ENCODE peak calls at places on chromosomes 12 and 14, in eight cellular contexts. One of them, this sample, is unnamed.

GRCh38 chr12:47111854-47112253 is 32.1 kb upstream of the AMIGO2 start:
- DNase-seq in C1 segment of cervical spinal cord: no peak
- DNase-seq in Kasumi-1: no peak
- DNase-seq in transverse colon: no peak
- DNase-seq in fibroblast of lung: no peak
- DNase-seq in HuH-7: no peak
- DNase-seq in CD4-positive, alpha-beta T cell: no peak
- DNase-seq in NCI-H2029: no peak
- DNase-seq in this sample: no peak

GRCh38 chr14:61498303-61498702 is 176.9 kb downstream of the PRKCH start:
- DNase-seq in C1 segment of cervical spinal cord: no peak
- DNase-seq in Kasumi-1: no peak
- DNase-seq in transverse colon: no peak
- DNase-seq in fibroblast of lung: no peak
- DNase-seq in HuH-7: no peak
- DNase-seq in CD4-positive, alpha-beta T cell: no peak
- DNase-seq in NCI-H2029: peak
- DNase-seq in this sample: no peak

GRCh38 chr14:53432378-53432802 is 279.3 kb upstream of the DDHD1 start:
- DNase-seq in C1 segment of cervical spinal cord: no peak
- DNase-seq in Kasumi-1: peak
- DNase-seq in transverse colon: no peak
- DNase-seq in fibroblast of lung: peak
- DNase-seq in HuH-7: peak
- DNase-seq in CD4-positive, alpha-beta T cell: no peak
- DNase-seq in NCI-H2029: no peak
- DNase-seq in this sample: no peak

GRCh38 chr12:65668981-65669695 is 155.1 kb upstream of the HMGA2 start:
- DNase-seq in C1 segment of cervical spinal cord: no peak
- DNase-seq in Kasumi-1: no peak
- DNase-seq in transverse colon: no peak
- DNase-seq in fibroblast of lung: peak
- DNase-seq in HuH-7: no peak
- DNase-seq in CD4-positive, alpha-beta T cell: no peak
- DNase-seq in NCI-H2029: no peak
- DNase-seq in this sample: no peak

GRCh38 chr12:2348477-2348852 is 295.7 kb downstream of the CACNA1C start:
- DNase-seq in C1 segment of cervical spinal cord: no peak
- DNase-seq in Kasumi-1: no peak
- DNase-seq in transverse colon: no peak
- DNase-seq in fibroblast of lung: no peak
- DNase-seq in HuH-7: no peak
- DNase-seq in CD4-positive, alpha-beta T cell: no peak
- DNase-seq in NCI-H2029: no peak
- DNase-seq in this sample: no peak

GRCh38 chr12:14993537-14994266 is 20.9 kb downstream of the PDE6H start:
- DNase-seq in C1 segment of cervical spinal cord: no peak
- DNase-seq in Kasumi-1: no peak
- DNase-seq in transverse colon: no peak
- DNase-seq in fibroblast of lung: peak
- DNase-seq in HuH-7: no peak
- DNase-seq in CD4-positive, alpha-beta T cell: no peak
- DNase-seq in NCI-H2029: no peak
- DNase-seq in this sample: no peak

GRCh38 chr14:77183896-77184295 is 2.3 kb downstream of the TMEM63C start:
- DNase-seq in C1 segment of cervical spinal cord: no peak
- DNase-seq in Kasumi-1: no peak
- DNase-seq in transverse colon: no peak
- DNase-seq in fibroblast of lung: no peak
- DNase-seq in HuH-7: no peak
- DNase-seq in CD4-positive, alpha-beta T cell: no peak
- DNase-seq in NCI-H2029: no peak
- DNase-seq in this sample: no peak

GRCh38 chr14:98323850-98324249 is 948.1 kb downstream of the BCL11B start:
- DNase-seq in C1 segment of cervical spinal cord: no peak
- DNase-seq in Kasumi-1: no peak
- DNase-seq in transverse colon: no peak
- DNase-seq in fibroblast of lung: no peak
- DNase-seq in HuH-7: no peak
- DNase-seq in CD4-positive, alpha-beta T cell: no peak
- DNase-seq in NCI-H2029: no peak
- DNase-seq in this sample: no peak

GRCh38 chr14:35932659-35933159 is 106.6 kb downstream of the BRMS1L start:
- DNase-seq in C1 segment of cervical spinal cord: no peak
- DNase-seq in Kasumi-1: no peak
- DNase-seq in transverse colon: peak
- DNase-seq in fibroblast of lung: no peak
- DNase-seq in HuH-7: no peak
- DNase-seq in CD4-positive, alpha-beta T cell: no peak
- DNase-seq in NCI-H2029: peak
- DNase-seq in this sample: no peak

GRCh38 chr12:93318720-93319522 is 58.8 kb upstream of the NUDT4 start:
- DNase-seq in C1 segment of cervical spinal cord: no peak
- DNase-seq in Kasumi-1: no peak
- DNase-seq in transverse colon: no peak
- DNase-seq in fibroblast of lung: peak
- DNase-seq in HuH-7: no peak
- DNase-seq in CD4-positive, alpha-beta T cell: no peak
- DNase-seq in NCI-H2029: peak
- DNase-seq in this sample: no peak

GRCh38 chr14:64249363-64249762 is 44.8 kb downstream of the ESR2 start:
- DNase-seq in C1 segment of cervical spinal cord: no peak
- DNase-seq in Kasumi-1: no peak
- DNase-seq in transverse colon: no peak
- DNase-seq in fibroblast of lung: no peak
- DNase-seq in HuH-7: no peak
- DNase-seq in CD4-positive, alpha-beta T cell: no peak
- DNase-seq in NCI-H2029: no peak
- DNase-seq in this sample: no peak

GRCh38 chr12:107635139-107635538 is 50.5 kb upstream of the PWP1 start:
- DNase-seq in C1 segment of cervical spinal cord: no peak
- DNase-seq in Kasumi-1: no peak
- DNase-seq in transverse colon: no peak
- DNase-seq in fibroblast of lung: no peak
- DNase-seq in HuH-7: no peak
- DNase-seq in CD4-positive, alpha-beta T cell: no peak
- DNase-seq in NCI-H2029: no peak
- DNase-seq in this sample: no peak

GRCh38 chr14:26856832-26857508 is 259.1 kb upstream of the NOVA1 start:
- DNase-seq in C1 segment of cervical spinal cord: no peak
- DNase-seq in Kasumi-1: no peak
- DNase-seq in transverse colon: no peak
- DNase-seq in fibroblast of lung: no peak
- DNase-seq in HuH-7: no peak
- DNase-seq in CD4-positive, alpha-beta T cell: no peak
- DNase-seq in NCI-H2029: no peak
- DNase-seq in this sample: no peak

GRCh38 chr12:93135286-93136239 is 206.5 kb upstream of the EEA1 start:
- DNase-seq in C1 segment of cervical spinal cord: no peak
- DNase-seq in Kasumi-1: peak
- DNase-seq in transverse colon: no peak
- DNase-seq in fibroblast of lung: peak
- DNase-seq in HuH-7: peak
- DNase-seq in CD4-positive, alpha-beta T cell: no peak
- DNase-seq in NCI-H2029: peak
- DNase-seq in this sample: no peak

GRCh38 chr12:132766380-132767085 is 4.9 kb upstream of the ANKLE2 start:
- DNase-seq in C1 segment of cervical spinal cord: no peak
- DNase-seq in Kasumi-1: peak
- DNase-seq in transverse colon: peak
- DNase-seq in fibroblast of lung: peak
- DNase-seq in HuH-7: no peak
- DNase-seq in CD4-positive, alpha-beta T cell: no peak
- DNase-seq in NCI-H2029: peak
- DNase-seq in this sample: peak

GRCh38 chr14:75587388-75587787 is 9.0 kb downstream of the FLVCR2 start:
- DNase-seq in C1 segment of cervical spinal cord: no peak
- DNase-seq in Kasumi-1: no peak
- DNase-seq in transverse colon: no peak
- DNase-seq in fibroblast of lung: no peak
- DNase-seq in HuH-7: no peak
- DNase-seq in CD4-positive, alpha-beta T cell: no peak
- DNase-seq in NCI-H2029: no peak
- DNase-seq in this sample: no peak

GRCh38 chr14:64950889-64951288 is 8.3 kb upstream of the GPX2 start:
- DNase-seq in C1 segment of cervical spinal cord: no peak
- DNase-seq in Kasumi-1: no peak
- DNase-seq in transverse colon: no peak
- DNase-seq in fibroblast of lung: no peak
- DNase-seq in HuH-7: no peak
- DNase-seq in CD4-positive, alpha-beta T cell: no peak
- DNase-seq in NCI-H2029: no peak
- DNase-seq in this sample: peak

GRCh38 chr14:67622675-67623074 is 3.0 kb downstream of the ARG2 start:
- DNase-seq in C1 segment of cervical spinal cord: no peak
- DNase-seq in Kasumi-1: peak
- DNase-seq in transverse colon: no peak
- DNase-seq in fibroblast of lung: peak
- DNase-seq in HuH-7: peak
- DNase-seq in CD4-positive, alpha-beta T cell: no peak
- DNase-seq in NCI-H2029: peak
- DNase-seq in this sample: no peak

GRCh38 chr14:105010891-105011291 is 10.0 kb downstream of the CDCA4 start:
- DNase-seq in C1 segment of cervical spinal cord: no peak
- DNase-seq in Kasumi-1: no peak
- DNase-seq in transverse colon: peak
- DNase-seq in fibroblast of lung: no peak
- DNase-seq in HuH-7: no peak
- DNase-seq in CD4-positive, alpha-beta T cell: no peak
- DNase-seq in NCI-H2029: no peak
- DNase-seq in this sample: no peak

GRCh38 chr12:2841056-2841455 is 6.2 kb upstream of the NRIP2 start:
- DNase-seq in C1 segment of cervical spinal cord: no peak
- DNase-seq in Kasumi-1: no peak
- DNase-seq in transverse colon: no peak
- DNase-seq in fibroblast of lung: no peak
- DNase-seq in HuH-7: no peak
- DNase-seq in CD4-positive, alpha-beta T cell: no peak
- DNase-seq in NCI-H2029: no peak
- DNase-seq in this sample: no peak

GRCh38 chr14:87405563-87405962 is 587.4 kb downstream of the GALC start:
- DNase-seq in C1 segment of cervical spinal cord: no peak
- DNase-seq in Kasumi-1: no peak
- DNase-seq in transverse colon: no peak
- DNase-seq in fibroblast of lung: no peak
- DNase-seq in HuH-7: no peak
- DNase-seq in CD4-positive, alpha-beta T cell: no peak
- DNase-seq in NCI-H2029: no peak
- DNase-seq in this sample: no peak

GRCh38 chr14:77406718-77407117 is 16.6 kb downstream of the NOXRED1 start:
- DNase-seq in C1 segment of cervical spinal cord: no peak
- DNase-seq in Kasumi-1: peak
- DNase-seq in transverse colon: no peak
- DNase-seq in fibroblast of lung: peak
- DNase-seq in HuH-7: no peak
- DNase-seq in CD4-positive, alpha-beta T cell: no peak
- DNase-seq in NCI-H2029: no peak
- DNase-seq in this sample: no peak

GRCh38 chr14:30610719-30611388 is 11.3 kb upstream of the SCFD1 start:
- DNase-seq in C1 segment of cervical spinal cord: no peak
- DNase-seq in Kasumi-1: peak
- DNase-seq in transverse colon: peak
- DNase-seq in fibroblast of lung: peak
- DNase-seq in HuH-7: peak
- DNase-seq in CD4-positive, alpha-beta T cell: no peak
- DNase-seq in NCI-H2029: peak
- DNase-seq in this sample: no peak

GRCh38 chr14:70013269-70013873 is 134.2 kb downstream of the SMOC1 start:
- DNase-seq in C1 segment of cervical spinal cord: no peak
- DNase-seq in Kasumi-1: peak
- DNase-seq in transverse colon: peak
- DNase-seq in fibroblast of lung: no peak
- DNase-seq in HuH-7: peak
- DNase-seq in CD4-positive, alpha-beta T cell: no peak
- DNase-seq in NCI-H2029: no peak
- DNase-seq in this sample: no peak

GRCh38 chr14:23300687-23301223 is 1.9 kb downstream of the PPP1R3E start:
- DNase-seq in C1 segment of cervical spinal cord: no peak
- DNase-seq in Kasumi-1: no peak
- DNase-seq in transverse colon: peak
- DNase-seq in fibroblast of lung: no peak
- DNase-seq in HuH-7: peak
- DNase-seq in CD4-positive, alpha-beta T cell: no peak
- DNase-seq in NCI-H2029: peak
- DNase-seq in this sample: no peak

GRCh38 chr14:43406936-43407335 is 1100.1 kb downstream of the FSCB start:
- DNase-seq in C1 segment of cervical spinal cord: no peak
- DNase-seq in Kasumi-1: no peak
- DNase-seq in transverse colon: no peak
- DNase-seq in fibroblast of lung: peak
- DNase-seq in HuH-7: no peak
- DNase-seq in CD4-positive, alpha-beta T cell: no peak
- DNase-seq in NCI-H2029: no peak
- DNase-seq in this sample: no peak

GRCh38 chr12:131681257-131681620 is 29.7 kb upstream of the SFSWAP start:
- DNase-seq in C1 segment of cervical spinal cord: no peak
- DNase-seq in Kasumi-1: no peak
- DNase-seq in transverse colon: no peak
- DNase-seq in fibroblast of lung: no peak
- DNase-seq in HuH-7: no peak
- DNase-seq in CD4-positive, alpha-beta T cell: peak
- DNase-seq in NCI-H2029: no peak
- DNase-seq in this sample: no peak

This sample was measured in kidney.